ENCODE peak calls at places on chromosomes 16 and 17, in seven cellular contexts. G, F, Q, K, L, R and D are unnamed samples.

GRCh38 chr16:5505093-5505887 is 407.7 kb upstream of the EEF2KMT start:
- DNase-seq in G (no peak), F (no peak), Q (peak), K (no peak), L (no peak), R (no peak), D (no peak)

GRCh38 chr17:17354560-17355357 is 51.6 kb downstream of the NT5M start:
- DNase-seq in G (peak), F (peak), Q (peak), K (peak), L (peak), R (peak), D (peak)

GRCh38 chr17:2849327-2849670 is 53.1 kb downstream of the RAP1GAP2 start:
- DNase-seq in G (no peak), F (no peak), Q (peak), K (no peak), L (no peak), R (peak), D (no peak)

GRCh38 chr17:21218101-21218500 is 4.1 kb upstream of the TMEM11 start:
- DNase-seq in G (no peak), F (no peak), Q (peak), K (peak), L (peak), R (peak), D (no peak)

GRCh38 chr17:71441098-71441497 is 679.7 kb upstream of the SOX9 start:
- DNase-seq in G (peak), F (peak), Q (no peak), K (peak), L (peak), R (peak), D (no peak)

GRCh38 chr16:11202260-11203091 is 53.5 kb downstream of the SOCS1 start:
- DNase-seq in G (peak), F (no peak), Q (peak), K (peak), L (peak), R (peak), D (no peak)

GRCh38 chr17:72021417-72022041 is 99.3 kb upstream of the SOX9 start:
- DNase-seq in G (no peak), F (no peak), Q (no peak), K (no peak), L (no peak), R (no peak), D (no peak)

GRCh38 chr16:67016681-67017450 is 12.1 kb upstream of the CBFB start:
- DNase-seq in G (no peak), F (no peak), Q (no peak), K (no peak), L (no peak), R (no peak), D (no peak)

GRCh38 chr16:47577029-47577428 is 115.9 kb downstream of the PHKB start:
- DNase-seq in G (no peak), F (no peak), Q (no peak), K (no peak), L (no peak), R (no peak), D (no peak)

GRCh38 chr16:29665294-29666077 is 2.4 kb downstream of the SPN start:
- DNase-seq in G (no peak), F (no peak), Q (no peak), K (no peak), L (no peak), R (no peak), D (no peak)

GRCh38 chr17:50177983-50178834 is 12.4 kb downstream of the SGCA start:
- DNase-seq in G (peak), F (peak), Q (peak), K (peak), L (peak), R (peak), D (no peak)